ENCODE peak calls at places on chromosomes 13 and 19, in eight cellular contexts. U, A, Y, P, V, K, W and X are unnamed samples.
A peak's percentile ranks its signal among the peaks of the same experiment; 100 is the strongest.

GRCh38 chr19:2590630-2591399 is 111.7 kb downstream of the GNG7 start:
- DNase-seq in U (no peak), A (no peak), Y (no peak), P (no peak), V (no peak), K (no peak), W (no peak), X (no peak)

GRCh38 chr13:33931397-33931987 is 113.5 kb downstream of the RFC3 start:
- DNase-seq in U (no peak), A (peak; percentile 54), Y (no peak), P (peak; percentile 4), V (no peak), K (no peak), W (peak; percentile 11), X (no peak)

GRCh38 chr19:38389101-38389925 is 816 bp downstream of the SPRED3 start:
- DNase-seq in U (no peak), A (peak; percentile 68), Y (no peak), P (no peak), V (no peak), K (no peak), W (peak; percentile 96), X (no peak)

GRCh38 chr13:80116107-80116506 is 224.8 kb downstream of the SPRY2 start:
- DNase-seq in U (no peak), A (peak; percentile 60), Y (no peak), P (no peak), V (no peak), K (no peak), W (no peak), X (no peak)

GRCh38 chr19:4089400-4089908 is 22.8 kb upstream of the ZBTB7A start:
- DNase-seq in U (peak; percentile 47), A (no peak), Y (no peak), P (no peak), V (no peak), K (peak; percentile 78), W (no peak), X (no peak)

GRCh38 chr19:4415352-4415751 is 12.9 kb downstream of the CHAF1A start:
- DNase-seq in U (no peak), A (peak; percentile 76), Y (no peak), P (no peak), V (no peak), K (no peak), W (no peak), X (no peak)

GRCh38 chr19:51796195-51796679 is 1.3 kb downstream of the FPR3 start:
- DNase-seq in U (no peak), A (no peak), Y (no peak), P (no peak), V (no peak), K (no peak), W (no peak), X (no peak)

GRCh38 chr13:101785858-101786257 is 333.4 kb downstream of the ITGBL1 start:
- DNase-seq in U (no peak), A (peak; percentile 36), Y (no peak), P (peak; percentile 21), V (no peak), K (no peak), W (peak; percentile 4), X (peak; percentile 50)

GRCh38 chr13:27662738-27663470 is 41.2 kb downstream of the POLR1D start:
- DNase-seq in U (no peak), A (no peak), Y (no peak), P (no peak), V (no peak), K (no peak), W (no peak), X (no peak)

GRCh38 chr13:94415484-94415883 is 64.0 kb downstream of the DCT start:
- DNase-seq in U (no peak), A (no peak), Y (no peak), P (peak; percentile 22), V (no peak), K (no peak), W (no peak), X (peak; percentile 100)

GRCh38 chr13:101535192-101535746 is 82.8 kb downstream of the ITGBL1 start:
- DNase-seq in U (no peak), A (peak; percentile 66), Y (no peak), P (no peak), V (no peak), K (no peak), W (no peak), X (no peak)

GRCh38 chr13:42894765-42895181 is 97.3 kb downstream of the EPSTI1 start:
- DNase-seq in U (no peak), A (peak; percentile 85), Y (peak; percentile 79), P (peak; percentile 8), V (no peak), K (no peak), W (no peak), X (no peak)

GRCh38 chr13:39509616-39510015 is 93.4 kb downstream of the LHFPL6 start:
- DNase-seq in U (no peak), A (no peak), Y (no peak), P (no peak), V (no peak), K (no peak), W (no peak), X (no peak)